ENCODE peak calls at places on chromosomes 3 and 15, in five cellular contexts. J, P, D, Q and W are unnamed samples.
A peak's percentile ranks its signal among the peaks of the same experiment; 100 is the strongest.

GRCh38 chr3:62562017-62562416 is 188.7 kb upstream of the FEZF2 start:
- DNase-seq in P (peak; percentile 67), D (no peak), J (peak; percentile 15), Q (no peak), W (no peak)

GRCh38 chr3:152728346-152728980 is 106.5 kb upstream of the P2RY1 start:
- DNase-seq in D (no peak), P (no peak), J (no peak), Q (no peak), W (no peak)

GRCh38 chr3:37668431-37668830 is 193.2 kb upstream of the CTDSPL start:
- DNase-seq in J (no peak), D (no peak), P (no peak), Q (peak; percentile 47), W (no peak)

GRCh38 chr15:52257734-52258062 is 37.9 kb downstream of the MYO5C start:
- DNase-seq in D (peak; percentile 67), J (no peak), Q (no peak), P (peak; percentile 37), W (no peak)

GRCh38 chr3:46946416-46946815 is 30.1 kb downstream of the CCDC12 start:
- DNase-seq in Q (no peak), J (no peak), D (peak; percentile 34), P (no peak), W (no peak)

GRCh38 chr15:56831467-56831866 is 87.0 kb upstream of the TCF12 start:
- DNase-seq in P (no peak), J (no peak), D (no peak), Q (no peak), W (no peak)

GRCh38 chr15:88906130-88906529 is 7.0 kb downstream of the MFGE8 start:
- DNase-seq in Q (no peak), P (no peak), J (no peak), D (no peak), W (no peak)

GRCh38 chr3:24704496-24704895 is 209.8 kb upstream of the THRB start:
- DNase-seq in D (peak; percentile 12), J (no peak), P (peak; percentile 37), Q (peak; percentile 4), W (no peak)

GRCh38 chr3:114504941-114505632 is 211.3 kb downstream of the TIGIT start:
- DNase-seq in P (peak; percentile 33), J (no peak), Q (no peak), D (peak; percentile 64), W (no peak)

GRCh38 chr3:55097441-55097840 is 169.6 kb upstream of the LRTM1 start:
- DNase-seq in J (no peak), P (no peak), D (no peak), Q (no peak), W (no peak)

GRCh38 chr15:74399511-74400312 is 32.3 kb upstream of the CYP11A1 start:
- DNase-seq in D (peak; percentile 87), Q (no peak), P (peak; percentile 65), J (no peak), W (peak; percentile 42)

GRCh38 chr15:101464246-101464998 is 25.1 kb downstream of the PCSK6 start:
- DNase-seq in P (no peak), D (no peak), Q (no peak), J (no peak), W (no peak)

GRCh38 chr3:143119974-143120715 is 574 bp downstream of the CHST2 start:
- DNase-seq in P (no peak), Q (no peak), J (peak; percentile 36), D (no peak), W (peak; percentile 36)

GRCh38 chr3:31613654-31614053 is 80.9 kb downstream of the STT3B start:
- DNase-seq in P (no peak), D (no peak), Q (no peak), J (no peak), W (no peak)

GRCh38 chr3:50605901-50606326 is 5.7 kb downstream of the CISH start:
- DNase-seq in J (no peak), P (no peak), Q (no peak), D (no peak), W (no peak)

GRCh38 chr15:79562538-79563298 is 130.6 kb downstream of the MINAR1 start:
- DNase-seq in J (no peak), P (no peak), D (no peak), Q (no peak), W (no peak)

GRCh38 chr3:135784557-135784956 is 181.0 kb upstream of the PPP2R3A start:
- DNase-seq in Q (no peak), D (no peak), J (no peak), P (no peak), W (no peak)

GRCh38 chr3:168284728-168285127 is 189.0 kb upstream of the GOLIM4 start:
- DNase-seq in J (no peak), Q (no peak), P (no peak), D (no peak), W (no peak)